ENCODE peak calls at places on chromosomes 13 and 19, in eight cellular contexts. Z, E, O, Q, A, L, Y and F are unnamed samples.

GRCh38 chr13:75365724-75366173 is 116.2 kb downstream of the TBC1D4 start:
- DNase-seq in Z (no peak), E (peak), O (peak), Q (no peak), A (no peak), L (peak), Y (peak), F (no peak)

GRCh38 chr13:64457976-64458375 is 2772.2 kb downstream of the PCDH9 start:
- DNase-seq in Z (no peak), E (peak), O (peak), Q (no peak), A (no peak), L (no peak), Y (peak), F (no peak)

GRCh38 chr13:113928701-113929627 is 44.9 kb downstream of the C13orf46 start:
- DNase-seq in Z (peak), E (peak), O (no peak), Q (peak), A (no peak), L (no peak), Y (peak), F (peak)

GRCh38 chr19:3683405-3683865 is 16.8 kb downstream of the PIP5K1C start:
- DNase-seq in Z (peak), E (peak), O (peak), Q (peak), A (no peak), L (no peak), Y (peak), F (peak)

GRCh38 chr13:75796825-75797224 is 160.7 kb downstream of the LMO7 start:
- DNase-seq in Z (no peak), E (no peak), O (no peak), Q (no peak), A (no peak), L (no peak), Y (no peak), F (no peak)

GRCh38 chr13:67736646-67737420 is 506.7 kb upstream of the PCDH9 start:
- DNase-seq in Z (peak), E (peak), O (no peak), Q (no peak), A (peak), L (no peak), Y (peak), F (no peak)

GRCh38 chr19:48718711-48719231 is 754 bp downstream of the MAMSTR start:
- DNase-seq in Z (peak), E (no peak), O (no peak), Q (peak), A (no peak), L (no peak), Y (no peak), F (peak)

GRCh38 chr19:5407356-5407755 is 47.9 kb upstream of the ZNRF4 start:
- DNase-seq in Z (no peak), E (peak), O (no peak), Q (no peak), A (no peak), L (no peak), Y (peak), F (no peak)

GRCh38 chr13:22428188-22428828 is 752.5 kb upstream of the SGCG start:
- DNase-seq in Z (no peak), E (peak), O (no peak), Q (no peak), A (peak), L (no peak), Y (no peak), F (peak)

GRCh38 chr13:30401347-30401746 is 20.9 kb upstream of the UBE2L5 start:
- DNase-seq in Z (no peak), E (no peak), O (no peak), Q (no peak), A (no peak), L (no peak), Y (no peak), F (no peak)

GRCh38 chr19:15368051-15368632 is 11.4 kb downstream of the AKAP8 start:
- DNase-seq in Z (no peak), E (no peak), O (no peak), Q (no peak), A (no peak), L (no peak), Y (no peak), F (no peak)

GRCh38 chr19:53768401-53768800 is 55.7 kb downstream of the NLRP12 start:
- DNase-seq in Z (no peak), E (no peak), O (no peak), Q (no peak), A (no peak), L (no peak), Y (no peak), F (no peak)

GRCh38 chr19:52527954-52528326 is 472 bp downstream of the ZNF808 start:
- DNase-seq in Z (peak), E (no peak), O (no peak), Q (peak), A (peak), L (no peak), Y (no peak), F (no peak)

GRCh38 chr13:21078501-21078900 is 17.1 kb upstream of the LATS2 start:
- DNase-seq in Z (no peak), E (no peak), O (peak), Q (no peak), A (no peak), L (no peak), Y (no peak), F (no peak)

GRCh38 chr19:38015216-38015615 is 108.2 kb downstream of the SIPA1L3 start:
- DNase-seq in Z (no peak), E (no peak), O (no peak), Q (no peak), A (no peak), L (no peak), Y (no peak), F (no peak)

GRCh38 chr19:3692141-3693029 is 7.9 kb downstream of the PIP5K1C start:
- DNase-seq in Z (no peak), E (no peak), O (no peak), Q (no peak), A (no peak), L (peak), Y (no peak), F (no peak)

GRCh38 chr13:75474956-75475355 is 7.0 kb downstream of the TBC1D4 start:
- DNase-seq in Z (no peak), E (no peak), O (no peak), Q (no peak), A (no peak), L (no peak), Y (no peak), F (no peak)

GRCh38 chr13:37878496-37878895 is 8.9 kb upstream of the TRPC4 start:
- DNase-seq in Z (no peak), E (peak), O (no peak), Q (no peak), A (no peak), L (no peak), Y (peak), F (no peak)

GRCh38 chr19:3984584-3984907 is 717 bp downstream of the EEF2 start:
- DNase-seq in Z (no peak), E (no peak), O (no peak), Q (peak), A (no peak), L (no peak), Y (no peak), F (no peak)

GRCh38 chr13:104586010-104586746 is 1520.0 kb upstream of the SLC10A2 start:
- DNase-seq in Z (no peak), E (peak), O (peak), Q (no peak), A (no peak), L (no peak), Y (peak), F (no peak)

GRCh38 chr19:6519289-6519688 is 11.5 kb upstream of the TNFSF9 start:
- DNase-seq in Z (no peak), E (peak), O (peak), Q (no peak), A (no peak), L (no peak), Y (peak), F (no peak)

GRCh38 chr13:50873481-50873880 is 30.0 kb upstream of the DLEU7 start:
- DNase-seq in Z (no peak), E (no peak), O (no peak), Q (no peak), A (peak), L (no peak), Y (no peak), F (no peak)

GRCh38 chr19:21604351-21604926 is 99.0 kb downstream of the ZNF429 start:
- DNase-seq in Z (no peak), E (peak), O (no peak), Q (no peak), A (peak), L (peak), Y (peak), F (peak)

GRCh38 chr13:72586519-72586918 is 140.9 kb downstream of the MZT1 start:
- DNase-seq in Z (no peak), E (no peak), O (no peak), Q (no peak), A (no peak), L (no peak), Y (peak), F (no peak)

DNA sequence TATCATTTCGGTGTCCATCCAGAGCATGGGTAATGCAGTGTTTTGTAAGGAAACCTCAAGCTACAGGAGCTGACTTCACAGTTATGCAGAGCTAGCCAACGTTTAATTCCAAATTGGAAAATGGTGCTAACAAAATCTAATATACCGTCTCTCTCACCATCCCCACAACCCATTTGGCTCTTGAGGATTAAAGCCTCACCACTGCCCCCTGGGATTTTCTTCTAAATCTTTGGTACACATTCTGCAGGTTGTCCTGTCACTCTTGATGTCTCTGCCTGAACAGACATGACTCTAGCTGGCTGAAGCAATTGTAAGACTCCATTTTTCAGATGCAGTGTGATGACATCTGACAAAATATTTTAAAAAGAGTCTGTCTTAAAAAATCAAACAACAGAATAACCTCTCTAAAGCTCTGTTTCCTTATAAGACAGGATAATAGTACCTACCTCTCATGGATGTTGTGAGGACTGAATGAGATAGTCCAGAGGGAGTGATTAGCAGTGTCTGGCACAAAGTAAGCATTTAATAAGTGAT is 451.8 kb downstream of the SUCLA2 start:
- DNase-seq in Z (no peak), E (no peak), O (no peak), Q (no peak), A (no peak), L (no peak), Y (peak), F (no peak)
- TF ChIP-seq CTCF in Z (peak), E (no peak), O (no peak), Q (no peak), A (no peak), L (no peak), Y (peak), F (no peak)

DNA sequence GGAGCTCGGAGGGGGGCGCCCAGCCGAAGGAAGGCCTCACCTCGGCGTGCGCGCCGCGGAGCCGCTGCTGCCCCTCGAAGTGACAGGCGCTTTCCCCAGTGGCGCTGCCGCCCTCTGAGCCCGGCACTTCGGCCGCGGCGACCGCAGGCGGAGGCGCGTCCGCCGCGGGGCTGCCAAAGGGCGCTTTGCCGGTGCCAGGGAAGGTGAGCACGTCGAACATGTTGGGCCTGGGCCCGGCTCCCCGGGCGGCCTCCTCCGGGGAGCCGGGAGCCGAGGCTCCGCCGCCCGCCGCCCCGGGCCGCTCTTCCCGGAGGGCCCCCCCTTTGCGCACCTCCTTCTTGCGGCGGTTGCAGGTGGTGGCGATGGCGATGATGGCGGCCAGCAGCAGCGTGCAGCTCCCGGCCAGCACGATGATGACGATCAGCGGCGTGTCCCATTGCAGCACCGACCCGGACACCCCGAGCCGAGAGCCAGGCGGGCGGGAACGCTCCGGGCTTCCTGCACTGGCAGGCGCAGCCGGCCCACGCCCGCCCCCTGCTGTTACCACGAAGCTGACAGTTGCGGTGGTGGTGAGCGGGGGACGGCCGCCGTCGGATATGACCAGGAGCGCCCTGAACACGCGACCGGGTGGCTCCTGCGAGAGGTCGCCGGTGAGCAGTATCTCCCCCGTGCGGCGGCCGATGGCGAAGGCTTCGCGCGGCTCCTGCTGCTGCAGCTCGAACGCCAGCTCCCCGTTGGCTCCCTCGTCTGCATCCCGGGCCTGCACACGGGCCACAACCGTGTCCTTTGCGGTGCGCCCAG is 2.5 kb downstream of the PCDH8 start:
- DNase-seq in Z (peak), E (peak), O (peak), Q (no peak), A (peak), L (peak), Y (peak), F (peak)
- TF ChIP-seq CTCF in Z (peak), E (no peak), O (peak), Q (no peak), A (peak), L (no peak), Y (peak), F (no peak)

GRCh38 chr19:11273288-11273687 is 11.0 kb upstream of the DOCK6 start:
- DNase-seq in Z (no peak), E (no peak), O (no peak), Q (no peak), A (no peak), L (no peak), Y (no peak), F (no peak)
- TF ChIP-seq CTCF in Z (no peak), E (no peak), O (no peak), Q (no peak), A (no peak), L (no peak), Y (no peak), F (no peak)

GRCh38 chr19:18063463-18063862 is 23.3 kb downstream of the IL12RB1 start:
- DNase-seq in Z (peak), E (no peak), O (no peak), Q (no peak), A (peak), L (no peak), Y (no peak), F (no peak)
- TF ChIP-seq CTCF in Z (peak), E (no peak), O (no peak), Q (no peak), A (peak), L (no peak), Y (peak), F (no peak)

GRCh38 chr13:94968040-94968756 is 255.9 kb upstream of the SOX21 start:
- DNase-seq in Z (peak), E (peak), O (peak), Q (peak), A (peak), L (peak), Y (no peak), F (no peak)
- TF ChIP-seq CTCF in Z (no peak), E (no peak), O (no peak), Q (no peak), A (no peak), L (no peak), Y (no peak), F (no peak)

GRCh38 chr19:29118384-29118783 is 94.6 kb downstream of the UQCRFS1 start:
- DNase-seq in Z (no peak), E (no peak), O (no peak), Q (no peak), A (no peak), L (no peak), Y (no peak), F (no peak)

GRCh38 chr19:29120471-29120870 is 92.5 kb downstream of the UQCRFS1 start:
- DNase-seq in Z (no peak), E (no peak), O (no peak), Q (no peak), A (no peak), L (no peak), Y (no peak), F (no peak)

GRCh38 chr19:29122185-29122584 is 90.8 kb downstream of the UQCRFS1 start:
- DNase-seq in Z (no peak), E (no peak), O (no peak), Q (no peak), A (no peak), L (no peak), Y (no peak), F (no peak)

GRCh38 chr19:29119582-29119981 is 93.4 kb downstream of the UQCRFS1 start:
- DNase-seq in Z (peak), E (peak), O (no peak), Q (no peak), A (peak), L (no peak), Y (no peak), F (no peak)

GRCh38 chr19:29121684-29122083 is 91.3 kb downstream of the UQCRFS1 start:
- DNase-seq in Z (peak), E (no peak), O (no peak), Q (no peak), A (no peak), L (peak), Y (no peak), F (no peak)
- TF ChIP-seq CTCF in Z (peak), E (peak), O (no peak), Q (no peak), A (peak), L (peak), Y (peak), F (no peak)

GRCh38 chr13:102091231-102091630 is 310.6 kb downstream of the FGF14 start:
- DNase-seq in Z (peak), E (no peak), O (no peak), Q (no peak), A (peak), L (no peak), Y (peak), F (no peak)
- TF ChIP-seq CTCF in Z (peak), E (peak), O (no peak), Q (no peak), A (no peak), L (no peak), Y (peak), F (peak)

GRCh38 chr19:51339687-51340656 is 2.0 kb downstream of the VSIG10L start:
- DNase-seq in Z (peak), E (peak), O (peak), Q (peak), A (peak), L (peak), Y (peak), F (peak)
- TF ChIP-seq CTCF in Z (no peak), E (no peak), O (peak), Q (peak), A (no peak), L (peak), Y (no peak), F (peak)